ENCODE peak calls at places on chromosome 4, in five cellular contexts. X is K562, Z is HepG2, D is WTC11, S is H1. P is an unnamed sample.

GRCh38 chr4:10623241-10623640 is 61.3 kb downstream of the CLNK start:
- DNase-seq in D (no peak), S (no peak), Z (no peak), X (no peak), P (no peak)

GRCh38 chr4:71270901-71271300 is 67.9 kb upstream of the SLC4A4 start:
- DNase-seq in Z (peak; percentile 29), D (peak; percentile 57), S (peak; percentile 53), X (peak; percentile 12), P (no peak)

GRCh38 chr4:183631577-183632198 is 27.3 kb downstream of the RWDD4 start:
- DNase-seq in S (no peak), X (no peak), Z (no peak), D (no peak), P (no peak)

GRCh38 chr4:41426523-41426922 is 111.4 kb upstream of the LIMCH1 start:
- DNase-seq in S (no peak), D (no peak), Z (no peak), X (no peak), P (no peak)

GRCh38 chr4:110970642-110971041 is 347.8 kb upstream of the PITX2 start:
- DNase-seq in S (peak; percentile 81), X (no peak), D (peak; percentile 79), Z (peak; percentile 49), P (no peak)

GRCh38 chr4:183638436-183638835 is 20.5 kb downstream of the RWDD4 start:
- DNase-seq in S (no peak), Z (no peak), D (no peak), X (no peak), P (no peak)

GRCh38 chr4:163776961-163777360 is 282.5 kb downstream of the TMA16 start:
- DNase-seq in S (no peak), Z (no peak), X (no peak), D (no peak), P (no peak)

GRCh38 chr4:123166023-123166422 is 230.6 kb upstream of the SPRY1 start:
- DNase-seq in X (no peak), S (no peak), Z (peak; percentile 4), D (no peak), P (no peak)

GRCh38 chr4:73620115-73620792 is at the start of gene RASSF6:
- DNase-seq in D (peak; percentile 85), X (peak; percentile 9), S (peak; percentile 75), Z (no peak), P (no peak)

GRCh38 chr4:56434599-56435000 is 815 bp downstream of the PPAT start:
- DNase-seq in D (no peak), Z (no peak), X (no peak), S (no peak), P (no peak)

GRCh38 chr4:107120661-107121060 is 84.5 kb upstream of the DKK2 start:
- DNase-seq in X (no peak), S (no peak), Z (no peak), D (no peak), P (no peak)

GRCh38 chr4:62288803-62289541 is 1088.8 kb downstream of the ADGRL3 start:
- DNase-seq in S (no peak), Z (no peak), D (no peak), X (no peak), P (no peak)

DNA sequence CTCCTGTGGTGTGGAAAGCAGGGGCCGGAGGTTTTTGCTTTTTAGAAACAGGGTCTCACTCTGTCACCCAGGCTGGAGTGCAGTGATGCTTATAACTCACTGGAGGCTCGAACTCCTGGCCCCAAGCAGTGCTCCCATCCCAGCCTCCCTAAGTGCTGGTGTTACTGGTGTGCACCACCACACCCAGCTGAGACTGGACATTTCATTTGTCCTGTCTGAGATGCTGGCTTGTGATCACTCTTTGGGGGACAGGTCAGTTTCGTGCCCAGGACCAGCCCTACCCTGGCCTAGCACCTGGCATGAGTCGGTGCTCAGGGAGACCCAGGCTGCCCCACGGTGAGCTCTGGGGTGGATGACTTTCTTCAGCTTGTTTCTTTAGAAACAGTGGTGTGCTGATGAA is 11.3 kb downstream of the PSAPL1 start:
- DNase-seq in X (no peak), S (peak; percentile 4), Z (no peak), D (no peak), P (no peak)
- TF ChIP-seq ATF2 in X (no peak), S (no peak), Z (no peak), D (no peak), P (no peak)

DNA sequence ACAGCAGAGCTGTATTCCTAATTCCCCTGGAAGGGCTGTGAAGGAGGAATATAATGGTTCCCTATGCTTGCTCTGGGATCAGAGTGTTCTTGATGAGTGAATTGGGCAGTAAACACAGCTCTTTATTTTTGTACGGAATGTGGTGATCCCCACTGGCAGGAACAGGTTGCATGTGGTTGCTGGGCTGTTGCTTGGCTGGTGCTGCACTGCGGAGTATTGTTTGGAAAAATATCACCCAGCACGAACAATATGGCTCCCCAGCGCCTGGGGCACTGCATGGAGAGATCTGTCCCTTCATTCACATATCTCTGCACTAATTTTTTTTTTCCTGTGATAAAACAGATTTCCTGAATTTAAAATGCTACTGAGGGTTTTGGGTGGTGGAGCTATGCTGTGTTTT is 119.7 kb downstream of the MGST2 start:
- DNase-seq in Z (no peak), D (no peak), X (no peak), S (no peak), P (no peak)
- TF ChIP-seq ATF2 in Z (no peak), D (no peak), X (no peak), S (no peak), P (no peak)

DNA sequence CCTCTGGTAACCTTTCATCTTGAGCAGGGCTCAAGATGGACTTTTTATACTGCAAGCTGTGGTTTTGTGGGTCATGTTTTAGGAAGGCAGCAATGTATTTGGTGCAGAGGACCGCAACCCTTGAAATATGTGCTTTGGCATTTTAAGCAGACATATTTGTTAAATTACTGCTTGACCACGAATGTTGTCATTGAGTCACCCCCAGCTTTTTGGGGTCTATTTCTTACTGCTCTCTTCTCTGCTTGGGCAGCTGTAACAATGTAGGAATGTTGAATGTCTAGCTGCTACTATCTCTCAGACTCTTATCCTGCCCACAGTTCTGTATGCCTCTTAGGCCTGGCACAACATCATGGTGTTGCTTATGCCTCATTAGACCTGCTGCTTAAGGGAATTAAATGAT is 6.0 kb downstream of the RBPJ start:
- DNase-seq in X (no peak), S (no peak), D (no peak), Z (no peak), P (no peak)
- TF ChIP-seq ATF2 in X (no peak), S (no peak), D (no peak), Z (no peak), P (no peak)

GRCh38 chr4:130178106-130178505 is 1082.2 kb downstream of the C4orf33 start:
- DNase-seq in S (no peak), Z (no peak), X (no peak), D (no peak), P (no peak)

GRCh38 chr4:130183796-130184195 is 1087.8 kb downstream of the C4orf33 start:
- DNase-seq in D (no peak), X (no peak), Z (no peak), S (no peak), P (no peak)

GRCh38 chr4:130187587-130187986 is 1091.6 kb downstream of the C4orf33 start:
- DNase-seq in X (no peak), S (no peak), D (no peak), Z (no peak), P (no peak)

GRCh38 chr4:130185123-130185522 is 1089.2 kb downstream of the C4orf33 start:
- DNase-seq in X (no peak), S (no peak), Z (no peak), D (no peak), P (no peak)

GRCh38 chr4:130183096-130183495 is 1087.1 kb downstream of the C4orf33 start:
- DNase-seq in S (no peak), D (no peak), X (no peak), Z (no peak), P (no peak)
- TF ChIP-seq ATF2 in S (no peak), D (no peak), X (no peak), Z (no peak), P (no peak)

GRCh38 chr4:156330436-156331031 is 376.9 kb upstream of the CTSO start:
- DNase-seq in S (no peak), Z (no peak), D (no peak), X (no peak), P (no peak)

GRCh38 chr4:156336516-156336915 is 382.9 kb upstream of the CTSO start:
- DNase-seq in S (no peak), Z (no peak), X (no peak), D (no peak), P (no peak)

GRCh38 chr4:156329779-156330178 is 376.1 kb upstream of the CTSO start:
- DNase-seq in X (no peak), D (no peak), S (no peak), Z (no peak), P (no peak)

DNA sequence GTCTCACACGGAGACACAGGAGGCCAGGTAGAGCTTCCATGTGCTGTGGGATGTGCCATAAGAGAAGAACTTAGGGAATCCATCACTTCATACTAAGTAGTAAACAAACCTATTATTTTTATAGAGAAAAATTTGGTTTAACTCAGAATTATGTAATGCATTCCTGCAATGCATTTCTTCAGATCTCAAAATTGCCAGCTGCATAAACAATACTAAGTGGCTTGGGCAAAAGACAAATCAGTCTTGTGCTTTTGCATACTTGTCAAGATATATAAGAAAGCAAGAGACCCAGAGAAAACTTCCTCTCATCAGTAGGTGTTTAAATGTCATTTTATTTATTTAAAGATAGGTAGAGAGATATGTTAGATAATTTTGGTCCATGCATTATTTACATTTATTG is 382.1 kb upstream of the CTSO start:
- DNase-seq in X (no peak), S (no peak), D (no peak), Z (no peak), P (no peak)
- TF ChIP-seq ATF2 in X (no peak), S (no peak), D (no peak), Z (no peak), P (no peak)

DNA sequence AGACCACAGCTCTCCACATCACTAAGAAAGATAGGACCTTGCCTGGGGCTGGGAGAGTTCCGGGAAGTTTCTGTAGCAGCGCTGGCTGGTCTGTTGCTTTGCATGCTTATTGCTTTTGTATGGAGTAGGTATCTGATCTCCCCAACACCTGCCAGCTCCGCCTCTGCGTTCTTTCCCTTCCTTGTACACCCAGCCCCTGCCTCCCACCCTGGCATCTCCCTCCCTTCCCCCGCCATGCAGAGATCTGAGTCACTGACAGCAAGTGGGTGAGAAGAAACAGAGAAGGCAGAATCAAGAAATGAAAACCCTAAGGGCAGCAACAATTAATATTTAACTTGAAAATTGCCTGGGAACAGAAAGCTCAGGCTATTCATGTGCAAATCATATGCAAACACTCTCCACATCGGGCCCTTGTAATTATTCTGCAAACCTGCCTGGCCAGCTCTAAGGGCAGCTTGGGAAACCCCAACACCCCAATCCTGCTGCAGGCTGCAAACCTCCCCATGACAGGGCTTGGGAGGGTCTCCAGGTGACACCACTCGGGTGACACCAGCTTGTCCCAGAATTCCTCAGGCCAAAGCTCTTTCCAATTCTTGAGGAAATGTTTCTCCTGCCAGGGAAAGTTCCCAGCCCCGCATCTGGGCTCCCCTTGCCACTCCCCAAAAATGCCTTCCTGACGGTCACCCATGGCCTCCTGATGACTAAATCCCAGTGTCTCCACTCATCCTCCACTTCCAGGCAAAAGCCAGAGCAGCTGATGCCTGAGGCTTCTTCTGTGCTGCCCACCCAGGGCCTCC is 257.2 kb downstream of the FBXW7 start:
- DNase-seq in X (no peak), Z (no peak), D (peak; percentile 51), S (no peak), P (peak; percentile 71)
- TF ChIP-seq ATF2 in X (no peak), Z (no peak), D (no peak), S (no peak), P (no peak)

DNA sequence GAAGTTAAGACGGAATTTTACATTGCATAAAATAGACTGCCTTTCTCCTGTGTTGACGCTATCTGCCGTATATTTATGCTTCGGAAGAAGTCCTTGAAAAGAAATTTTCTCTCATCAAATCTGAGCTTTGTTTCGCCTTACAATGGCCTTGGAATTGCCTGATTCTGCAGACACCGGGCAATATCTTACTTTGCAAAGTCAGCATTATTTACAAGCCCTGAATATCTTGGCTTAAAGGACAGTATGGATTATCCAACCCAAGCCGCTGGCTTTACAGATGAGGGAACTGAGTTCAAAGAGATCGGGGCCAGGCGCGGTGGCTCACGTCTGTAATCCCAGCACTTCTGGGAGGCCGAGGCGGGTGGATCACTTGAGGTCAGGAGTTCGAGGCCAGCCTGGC is 1.1 kb upstream of the MANBA start:
- DNase-seq in D (no peak), S (no peak), X (no peak), Z (no peak), P (no peak)
- TF ChIP-seq ATF2 in D (no peak), S (no peak), X (no peak), Z (no peak), P (no peak)